ENCODE peak calls at places on chromosomes 16 and 17, in nine cellular contexts. One of them, this sample, is unnamed.

GRCh38 chr16:28013878-28014277 is 49.6 kb downstream of the GSG1L start:
- DNase-seq in progenitor cell of endocrine pancreas: no peak
- DNase-seq in AML-193: no peak
- DNase-seq in CD8-positive, alpha-beta T cell: no peak
- DNase-seq in retina: no peak
- DNase-seq in ascending aorta: no peak
- DNase-seq in astrocyte of the spinal cord: no peak
- DNase-seq in ACHN: no peak
- DNase-seq in endothelial cell: no peak
- DNase-seq in this sample: no peak

GRCh38 chr17:73465130-73465529 is 153.3 kb upstream of the CDC42EP4 start:
- DNase-seq in retina: no peak
- DNase-seq in progenitor cell of endocrine pancreas: no peak
- DNase-seq in endothelial cell: no peak
- DNase-seq in AML-193: no peak
- DNase-seq in ACHN: no peak
- DNase-seq in CD8-positive, alpha-beta T cell: no peak
- DNase-seq in astrocyte of the spinal cord: no peak
- DNase-seq in ascending aorta: no peak
- DNase-seq in this sample: no peak

GRCh38 chr16:75443301-75443700 is 10.0 kb upstream of the CFDP1 start:
- DNase-seq in progenitor cell of endocrine pancreas: no peak
- DNase-seq in endothelial cell: no peak
- DNase-seq in CD8-positive, alpha-beta T cell: no peak
- DNase-seq in AML-193: no peak
- DNase-seq in ascending aorta: no peak
- DNase-seq in ACHN: no peak
- DNase-seq in astrocyte of the spinal cord: peak
- DNase-seq in retina: no peak
- DNase-seq in this sample: no peak

GRCh38 chr16:56912746-56913703 is 18.9 kb upstream of the HERPUD1 start:
- DNase-seq in astrocyte of the spinal cord: no peak
- DNase-seq in ascending aorta: no peak
- DNase-seq in retina: no peak
- DNase-seq in CD8-positive, alpha-beta T cell: no peak
- DNase-seq in progenitor cell of endocrine pancreas: no peak
- DNase-seq in endothelial cell: no peak
- DNase-seq in ACHN: no peak
- DNase-seq in AML-193: no peak
- DNase-seq in this sample: no peak

GRCh38 chr16:88526906-88527185 is 43.4 kb upstream of the ZC3H18 start:
- DNase-seq in CD8-positive, alpha-beta T cell: no peak
- DNase-seq in AML-193: no peak
- DNase-seq in astrocyte of the spinal cord: no peak
- DNase-seq in ascending aorta: no peak
- DNase-seq in progenitor cell of endocrine pancreas: no peak
- DNase-seq in ACHN: no peak
- DNase-seq in retina: no peak
- DNase-seq in endothelial cell: no peak
- DNase-seq in this sample: no peak

GRCh38 chr16:75535901-75536300 is at the start of gene CHST5:
- DNase-seq in retina: no peak
- DNase-seq in AML-193: no peak
- DNase-seq in CD8-positive, alpha-beta T cell: no peak
- DNase-seq in endothelial cell: no peak
- DNase-seq in ACHN: no peak
- DNase-seq in ascending aorta: no peak
- DNase-seq in progenitor cell of endocrine pancreas: no peak
- DNase-seq in astrocyte of the spinal cord: no peak
- DNase-seq in this sample: no peak

GRCh38 chr16:73993878-73994277 is 302.7 kb upstream of the PSMD7 start:
- DNase-seq in astrocyte of the spinal cord: no peak
- DNase-seq in retina: no peak
- DNase-seq in AML-193: no peak
- DNase-seq in ACHN: no peak
- DNase-seq in ascending aorta: no peak
- DNase-seq in progenitor cell of endocrine pancreas: no peak
- DNase-seq in CD8-positive, alpha-beta T cell: no peak
- DNase-seq in endothelial cell: no peak
- DNase-seq in this sample: no peak

GRCh38 chr17:14205992-14206461 is 30.6 kb downstream of the CDRT15 start:
- DNase-seq in ascending aorta: peak
- DNase-seq in AML-193: no peak
- DNase-seq in endothelial cell: no peak
- DNase-seq in retina: no peak
- DNase-seq in progenitor cell of endocrine pancreas: no peak
- DNase-seq in CD8-positive, alpha-beta T cell: peak
- DNase-seq in ACHN: peak
- DNase-seq in astrocyte of the spinal cord: no peak
- DNase-seq in this sample: no peak

GRCh38 chr16:1706386-1707192 is 594 bp downstream of the MAPK8IP3 start:
- DNase-seq in endothelial cell: peak
- DNase-seq in retina: no peak
- DNase-seq in ACHN: peak
- DNase-seq in astrocyte of the spinal cord: no peak
- DNase-seq in progenitor cell of endocrine pancreas: no peak
- DNase-seq in ascending aorta: no peak
- DNase-seq in CD8-positive, alpha-beta T cell: peak
- DNase-seq in AML-193: no peak
- DNase-seq in this sample: peak

This sample was measured in HuH-7.